ENCODE peak calls at places on chromosomes 5 and 9, in six cellular contexts. A is GM20000, T is fibroblast of pulmonary artery, N is B cell, Z is AG04450, V is body of pancreas. D is an unnamed sample.

GRCh38 chr9:93681316-93682154 is 105.2 kb downstream of the PHF2 start:
- DNase-seq in A (no peak), T (no peak), N (peak), Z (no peak), V (no peak), D (no peak)

GRCh38 chr5:112917453-112918005 is 4.5 kb downstream of the REEP5 start:
- DNase-seq in A (no peak), T (peak), N (no peak), Z (no peak), V (no peak), D (peak)

GRCh38 chr5:82275267-82275664 is 2.9 kb downstream of the RPS23 start:
- DNase-seq in A (no peak), T (no peak), N (no peak), Z (no peak), V (no peak), D (no peak)

GRCh38 chr9:137067860-137068538 is 2.4 kb downstream of the SAPCD2 start:
- DNase-seq in A (peak), T (peak), N (peak), Z (no peak), V (peak), D (peak)

GRCh38 chr5:60700347-60700815 is 415 bp upstream of the DEPDC1B start:
- DNase-seq in A (peak), T (peak), N (no peak), Z (no peak), V (no peak), D (no peak)

GRCh38 chr9:120424248-120424647 is 155.7 kb downstream of the CDK5RAP2 start:
- DNase-seq in A (no peak), T (no peak), N (no peak), Z (no peak), V (no peak), D (no peak)

GRCh38 chr5:17218353-17219005 is 1.0 kb downstream of the BASP1 start:
- DNase-seq in A (peak), T (peak), N (no peak), Z (no peak), V (peak), D (no peak)

GRCh38 chr5:37554938-37555337 is 175.8 kb downstream of the WDR70 start:
- DNase-seq in A (peak), T (no peak), N (no peak), Z (no peak), V (no peak), D (no peak)

GRCh38 chr5:66171349-66172344 is 27.5 kb downstream of the SREK1 start:
- DNase-seq in A (peak), T (peak), N (peak), Z (no peak), V (peak), D (peak)

GRCh38 chr5:120372899-120373298 is 91.2 kb upstream of the PRR16 start:
- DNase-seq in A (no peak), T (no peak), N (no peak), Z (no peak), V (no peak), D (no peak)

GRCh38 chr5:76180817-76181805 is 97.9 kb downstream of the SV2C start:
- DNase-seq in A (no peak), T (no peak), N (no peak), Z (no peak), V (no peak), D (no peak)

GRCh38 chr5:31434898-31435297 is 97.0 kb downstream of the DROSHA start:
- DNase-seq in A (no peak), T (no peak), N (no peak), Z (no peak), V (no peak), D (no peak)

GRCh38 chr5:172748341-172748843 is 22.6 kb downstream of the DUSP1 start:
- DNase-seq in A (no peak), T (peak), N (no peak), Z (no peak), V (no peak), D (no peak)

GRCh38 chr5:65816729-65817128 is 94.7 kb downstream of the NLN start:
- DNase-seq in A (no peak), T (no peak), N (no peak), Z (no peak), V (no peak), D (no peak)

GRCh38 chr9:14271078-14271673 is 42.8 kb downstream of the NFIB start:
- DNase-seq in A (no peak), T (peak), N (no peak), Z (peak), V (peak), D (no peak)

GRCh38 chr5:141898448-141899094 is 20.4 kb upstream of the PCDH1 start:
- DNase-seq in A (no peak), T (no peak), N (no peak), Z (no peak), V (no peak), D (no peak)

GRCh38 chr9:135978650-135979461 is 17.7 kb upstream of the UBAC1 start:
- DNase-seq in A (no peak), T (no peak), N (no peak), Z (no peak), V (no peak), D (no peak)

GRCh38 chr9:134174526-134175290 is 10.3 kb upstream of the RNU6ATAC start:
- DNase-seq in A (no peak), T (no peak), N (no peak), Z (no peak), V (no peak), D (no peak)

GRCh38 chr5:160930361-160930760 is 78.3 kb upstream of the ATP10B start:
- DNase-seq in A (no peak), T (no peak), N (no peak), Z (no peak), V (no peak), D (peak)

GRCh38 chr9:136799854-136800657 is 3.9 kb downstream of the CCDC183 start:
- DNase-seq in A (peak), T (peak), N (peak), Z (no peak), V (peak), D (peak)

GRCh38 chr9:2991292-2991691 is 147.4 kb upstream of the PUM3 start:
- DNase-seq in A (no peak), T (peak), N (no peak), Z (no peak), V (no peak), D (no peak)
- TF ChIP-seq CTCF in A (no peak), T (no peak), N (no peak), Z (peak), V (no peak), D (no peak)

DNA sequence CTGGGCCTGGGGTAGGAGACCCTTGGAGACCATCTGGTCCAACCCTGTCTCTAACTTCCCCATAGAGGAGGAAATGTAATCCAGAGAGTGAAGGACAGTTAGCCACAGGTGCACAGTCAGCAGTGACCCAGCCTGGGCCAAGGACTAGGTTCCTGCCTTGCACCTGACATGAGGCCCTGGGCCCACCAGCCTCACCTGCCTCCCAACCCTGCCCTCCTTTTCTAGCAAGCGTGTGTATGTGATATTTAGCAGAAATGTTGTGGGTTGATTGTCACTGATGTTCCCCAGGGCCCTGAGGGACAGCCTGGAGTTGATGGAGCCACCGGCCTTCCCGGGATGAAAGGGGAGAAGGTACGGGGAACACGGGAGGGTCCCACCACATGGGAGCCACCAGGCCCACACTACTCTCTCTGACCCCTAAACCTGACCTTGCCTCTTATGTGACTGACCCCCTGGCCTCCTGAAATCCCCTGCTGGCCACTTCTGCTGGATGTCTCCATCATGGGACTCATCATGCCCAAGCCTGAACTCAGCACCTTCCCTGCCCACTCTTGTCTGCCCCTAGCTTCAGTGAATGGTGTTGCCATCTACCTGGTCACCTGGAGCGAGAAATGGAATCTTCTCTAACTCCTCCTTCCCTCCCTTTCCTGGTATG is 79.2 kb upstream of the TGFBR1 start:
- DNase-seq in A (no peak), T (no peak), N (no peak), Z (no peak), V (no peak), D (no peak)
- TF ChIP-seq CTCF in A (no peak), T (no peak), N (no peak), Z (no peak), V (no peak), D (no peak)

GRCh38 chr5:134006119-134006514 is 1.3 kb upstream of the VDAC1 start:
- DNase-seq in A (no peak), T (no peak), N (no peak), Z (no peak), V (no peak), D (no peak)

GRCh38 chr5:134007581-134008256 is 2.9 kb upstream of the VDAC1 start:
- DNase-seq in A (no peak), T (no peak), N (no peak), Z (no peak), V (no peak), D (no peak)

GRCh38 chr5:134003957-134004625 is 684 bp downstream of the VDAC1 start:
- DNase-seq in A (peak), T (peak), N (no peak), Z (no peak), V (peak), D (peak)

GRCh38 chr5:134004626-134005414 is at the start of gene VDAC1:
- DNase-seq in A (peak), T (peak), N (peak), Z (peak), V (peak), D (peak)

GRCh38 chr5:134005415-134006118 is 792 bp upstream of the VDAC1 start:
- DNase-seq in A (peak), T (no peak), N (no peak), Z (no peak), V (no peak), D (peak)
- TF ChIP-seq CTCF in A (no peak), T (no peak), N (no peak), Z (no peak), V (no peak), D (no peak)

DNA sequence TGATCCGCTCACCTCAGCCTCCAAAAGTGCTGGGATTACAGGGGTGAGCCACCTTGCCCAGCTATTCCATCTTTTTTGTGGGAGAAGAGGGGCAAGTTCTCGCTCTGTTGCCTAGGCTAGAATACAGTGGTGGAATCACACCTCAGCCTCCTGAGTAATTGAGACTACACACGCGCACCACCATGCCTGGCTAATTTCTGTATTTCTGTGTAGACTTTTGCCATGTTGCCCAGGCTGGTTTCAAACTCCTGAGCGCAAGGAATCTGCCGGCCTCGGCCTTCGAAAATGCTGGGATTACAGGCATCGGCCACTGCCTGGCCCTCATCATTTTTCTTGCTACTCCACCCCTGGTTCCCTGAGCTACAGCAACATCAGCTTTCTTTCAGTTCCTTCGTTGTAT is 2.8 kb upstream of the NOL6 start:
- DNase-seq in A (no peak), T (no peak), N (no peak), Z (no peak), V (no peak), D (no peak)
- TF ChIP-seq CTCF in A (no peak), T (no peak), N (no peak), Z (no peak), V (no peak), D (no peak)

D was measured in Calu3.